ENCODE peak calls at places on chromosomes 6 and 20, in nine cellular contexts. I, R, T, N, E, Q, P, X and B are unnamed samples.

GRCh38 chr6:13395272-13396237 is 67.2 kb upstream of the TBC1D7 start:
- DNase-seq in I (peak; percentile 81), R (peak; percentile 25), T (no peak), N (no peak), E (no peak), Q (no peak), P (peak; percentile 78), X (peak; percentile 61), B (peak; percentile 66)

GRCh38 chr20:662289-663192 is 9.5 kb upstream of the SRXN1 start:
- DNase-seq in I (no peak), R (no peak), T (no peak), N (no peak), E (no peak), Q (no peak), P (no peak), X (no peak), B (no peak)

GRCh38 chr6:13796781-13797180 is 17.6 kb downstream of the MCUR1 start:
- DNase-seq in I (no peak), R (no peak), T (no peak), N (no peak), E (no peak), Q (no peak), P (no peak), X (no peak), B (no peak)

GRCh38 chr6:138559153-138559552 is 59.9 kb upstream of the NHSL1 start:
- DNase-seq in I (no peak), R (no peak), T (no peak), N (no peak), E (no peak), Q (no peak), P (no peak), X (no peak), B (no peak)

GRCh38 chr6:88428068-88428467 is 261.9 kb upstream of the CNR1 start:
- DNase-seq in I (no peak), R (no peak), T (no peak), N (no peak), E (no peak), Q (no peak), P (no peak), X (no peak), B (no peak)

GRCh38 chr6:166106076-166106686 is 61.5 kb downstream of the TBXT start:
- DNase-seq in I (peak; percentile 75), R (peak; percentile 23), T (peak; percentile 20), N (peak; percentile 15), E (peak; percentile 64), Q (peak; percentile 41), P (peak; percentile 45), X (peak; percentile 57), B (peak; percentile 59)

GRCh38 chr6:10235339-10235738 is 179.5 kb downstream of the TFAP2A start:
- DNase-seq in I (no peak), R (no peak), T (no peak), N (no peak), E (no peak), Q (no peak), P (no peak), X (no peak), B (no peak)

GRCh38 chr6:129523814-129524213 is 186.2 kb downstream of the ARHGAP18 start:
- DNase-seq in I (no peak), R (no peak), T (no peak), N (no peak), E (no peak), Q (no peak), P (no peak), X (no peak), B (no peak)

GRCh38 chr20:18197382-18198070 is 59.9 kb downstream of the KAT14 start:
- DNase-seq in I (no peak), R (no peak), T (no peak), N (no peak), E (no peak), Q (no peak), P (no peak), X (no peak), B (no peak)